ENCODE peak calls at places on chromosomes 1 and 21, in five cellular contexts. G is A549, A is GM12878, C is IMR-90, U is HepG2. Y is an unnamed sample.

GRCh38 chr1:10862743-10863335 is 66.4 kb upstream of the CASZ1 start:
- DNase-seq in C (no peak), G (no peak), A (no peak), U (no peak), Y (no peak)

GRCh38 chr1:110783292-110783918 is 89.5 kb upstream of the CD53 start:
- DNase-seq in C (peak), A (no peak), G (peak), U (peak), Y (peak)

GRCh38 chr1:244662604-244663003 is 9.7 kb downstream of the DESI2 start:
- DNase-seq in G (no peak), A (no peak), U (no peak), C (no peak), Y (no peak)

GRCh38 chr1:4172659-4173599 is 272.9 kb upstream of the C1orf174 start:
- DNase-seq in G (peak), U (peak), C (no peak), A (no peak), Y (peak)

GRCh38 chr21:42356680-42357079 is 5.9 kb upstream of the TFF2 start:
- DNase-seq in G (no peak), A (no peak), U (no peak), C (no peak), Y (no peak)

GRCh38 chr1:107821340-107821739 is 143.6 kb downstream of the VAV3 start:
- DNase-seq in C (no peak), U (no peak), A (no peak), G (no peak), Y (no peak)

GRCh38 chr1:179310721-179311120 is 17.1 kb downstream of the SOAT1 start:
- DNase-seq in G (peak), A (no peak), C (peak), U (no peak), Y (no peak)

GRCh38 chr1:227541129-227541528 is 22.2 kb upstream of the ZNF678 start:
- DNase-seq in G (no peak), C (no peak), U (no peak), A (no peak), Y (no peak)

GRCh38 chr21:38619865-38620513 is 121.7 kb upstream of the ERG start:
- DNase-seq in A (no peak), G (no peak), U (no peak), C (no peak), Y (no peak)

GRCh38 chr1:38045431-38046332 is 911 bp downstream of the POU3F1 start:
- DNase-seq in G (no peak), A (no peak), C (no peak), U (no peak), Y (no peak)

GRCh38 chr1:177591155-177591554 is 378.7 kb downstream of the SEC16B start:
- DNase-seq in G (no peak), C (no peak), U (no peak), A (no peak), Y (no peak)

GRCh38 chr1:199759268-199759724 is 268.2 kb upstream of the NR5A2 start:
- DNase-seq in U (no peak), C (peak), G (peak), A (no peak), Y (peak)

GRCh38 chr1:185311589-185312225 is 5.3 kb downstream of the IVNS1ABP start:
- DNase-seq in A (no peak), G (no peak), U (peak), C (peak), Y (no peak)

GRCh38 chr1:229101011-229101410 is 169.9 kb upstream of the RAB4A start:
- DNase-seq in U (no peak), A (no peak), C (no peak), G (no peak), Y (no peak)

GRCh38 chr1:47646676-47647075 is 208.8 kb downstream of the FOXD2 start:
- DNase-seq in A (no peak), U (no peak), C (no peak), G (no peak), Y (no peak)

GRCh38 chr1:53554592-53555305 is 95.5 kb downstream of the DMRTB1 start:
- DNase-seq in U (no peak), C (no peak), A (no peak), G (no peak), Y (no peak)

GRCh38 chr1:226980122-226980551 is 40.0 kb downstream of the COQ8A start:
- DNase-seq in U (no peak), A (no peak), C (no peak), G (no peak), Y (no peak)

GRCh38 chr1:65606426-65606825 is 186.0 kb downstream of the LEPR start:
- DNase-seq in C (no peak), G (no peak), U (no peak), A (no peak), Y (no peak)

DNA sequence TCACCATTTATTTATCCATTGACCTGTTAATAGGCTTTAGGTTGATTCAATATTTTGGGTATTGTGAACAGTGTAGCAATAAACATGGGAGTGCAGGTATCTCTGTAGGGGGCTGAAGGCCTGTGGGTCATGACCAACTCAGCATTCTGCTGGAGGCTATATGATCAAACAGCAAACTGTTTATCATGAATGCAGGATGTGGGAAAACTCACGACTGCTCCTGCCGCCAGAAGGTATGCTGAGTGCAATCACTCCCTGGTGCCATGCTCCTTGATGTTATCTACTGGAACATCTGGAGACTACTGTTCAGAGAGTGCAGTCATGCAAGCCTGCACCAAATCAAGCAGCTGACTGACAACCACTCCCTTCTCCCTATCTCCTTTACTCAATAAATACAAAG is 275.2 kb downstream of the COL11A1 start:
- DNase-seq in A (no peak), U (no peak), C (no peak), G (no peak), Y (no peak)
- TF ChIP-seq CEBPB in A (no peak), U (no peak), C (no peak), G (no peak), Y (no peak)

DNA sequence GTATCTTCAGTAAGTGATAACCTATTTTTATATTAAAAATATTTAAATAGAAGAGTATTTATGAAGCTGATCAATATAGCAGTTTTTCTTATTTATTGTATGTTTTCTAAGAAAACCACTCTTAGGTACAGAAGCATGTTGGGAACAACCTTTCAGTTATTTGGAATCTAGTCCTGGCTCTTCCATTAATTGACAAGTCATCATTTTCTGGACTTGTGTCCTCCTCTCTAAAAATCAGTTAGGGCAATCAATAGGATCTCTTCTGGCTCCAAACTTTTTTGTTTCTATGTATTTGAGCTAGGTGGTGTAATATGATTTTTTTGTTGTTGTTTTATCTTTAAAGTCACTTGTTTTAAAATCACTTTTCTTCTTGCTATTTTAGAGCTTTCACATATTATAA is 57.0 kb downstream of the ABCD3 start:
- DNase-seq in A (no peak), U (no peak), C (no peak), G (no peak), Y (no peak)
- TF ChIP-seq CEBPB in A (no peak), U (no peak), C (no peak), G (no peak), Y (no peak)

GRCh38 chr1:86714561-86715244 is 10.3 kb downstream of the SH3GLB1 start:
- DNase-seq in A (no peak), G (no peak), U (no peak), C (no peak), Y (no peak)
- TF ChIP-seq CEBPB in A (no peak), G (no peak), U (no peak), C (no peak), Y (no peak)

GRCh38 chr1:8962812-8963669 is 17.4 kb downstream of the CA6 start:
- DNase-seq in A (no peak), G (peak), C (no peak), U (peak), Y (peak)
- TF ChIP-seq CEBPB in A (no peak), G (no peak), C (no peak), U (no peak), Y (no peak)

GRCh38 chr1:49104575-49104974 is 327.9 kb upstream of the BEND5 start:
- DNase-seq in A (no peak), U (no peak), G (no peak), C (no peak), Y (no peak)

GRCh38 chr1:49106438-49106837 is 329.7 kb upstream of the BEND5 start:
- DNase-seq in A (no peak), C (no peak), U (no peak), G (no peak), Y (no peak)

GRCh38 chr1:49098866-49099265 is 322.2 kb upstream of the BEND5 start:
- DNase-seq in A (no peak), C (no peak), U (no peak), G (no peak), Y (no peak)

DNA sequence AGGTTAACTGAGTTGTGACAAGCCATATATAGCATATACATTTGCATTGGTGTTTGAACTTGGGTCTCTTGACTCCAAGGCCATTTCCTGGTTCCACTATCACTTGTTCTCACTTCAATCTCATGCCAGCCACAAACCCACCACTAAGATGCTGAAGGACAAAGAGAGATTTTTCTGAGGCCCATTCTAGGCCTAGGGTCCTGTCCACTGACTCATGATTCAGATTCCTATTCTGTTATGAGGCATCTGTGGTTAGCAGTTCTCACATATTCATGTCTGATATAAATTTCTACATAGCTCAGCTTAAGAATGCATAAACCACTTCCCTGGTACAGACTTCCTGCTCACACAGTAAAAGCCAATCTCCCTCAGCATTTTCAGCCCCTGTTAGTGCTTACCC is 326.1 kb upstream of the BEND5 start:
- DNase-seq in C (no peak), U (no peak), G (no peak), A (no peak), Y (no peak)
- TF ChIP-seq CEBPB in C (no peak), U (no peak), G (no peak), A (no peak), Y (no peak)

DNA sequence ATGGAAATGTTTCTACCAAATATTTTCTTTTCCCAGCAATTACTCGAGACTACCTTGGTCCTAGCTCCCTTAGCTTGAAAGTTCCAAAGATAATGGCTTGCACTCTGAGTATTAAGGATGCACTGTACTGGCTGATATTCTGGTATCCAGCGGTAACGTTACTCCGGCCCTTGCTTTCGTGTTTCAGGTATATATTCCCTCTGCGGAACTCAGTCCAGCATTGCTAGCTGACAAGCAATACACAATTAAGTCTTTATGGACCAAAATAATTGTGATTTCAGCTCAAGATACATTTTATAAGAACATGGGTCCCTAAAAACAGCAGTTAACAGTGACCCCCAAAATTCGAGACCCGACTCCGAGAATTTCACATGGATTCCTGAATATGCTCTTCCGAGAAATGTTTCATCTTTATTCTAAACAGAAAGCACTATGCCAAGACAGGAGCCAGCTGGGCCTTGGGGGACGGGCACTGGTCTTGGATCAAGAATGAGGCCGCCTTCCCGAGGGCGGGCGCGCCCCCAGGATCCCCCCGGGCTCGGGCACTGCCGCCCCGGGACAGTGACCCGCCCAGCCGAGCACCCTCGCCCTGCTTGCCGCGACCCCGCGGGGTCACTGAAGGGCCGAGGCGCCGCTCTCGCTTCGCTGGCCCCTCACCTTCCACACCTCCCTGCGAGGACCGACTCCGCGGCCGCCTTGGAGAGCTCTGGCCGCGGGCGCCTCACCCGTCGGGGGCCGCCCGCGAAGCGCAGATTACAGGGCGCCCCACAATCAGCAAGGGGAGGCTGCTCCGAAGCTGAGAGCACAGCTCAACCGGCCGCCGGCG is 664 bp downstream of the SCYL3 start:
- DNase-seq in G (peak), A (no peak), C (peak), U (no peak), Y (no peak)
- TF ChIP-seq CEBPB in G (no peak), A (no peak), C (no peak), U (no peak), Y (no peak)

DNA sequence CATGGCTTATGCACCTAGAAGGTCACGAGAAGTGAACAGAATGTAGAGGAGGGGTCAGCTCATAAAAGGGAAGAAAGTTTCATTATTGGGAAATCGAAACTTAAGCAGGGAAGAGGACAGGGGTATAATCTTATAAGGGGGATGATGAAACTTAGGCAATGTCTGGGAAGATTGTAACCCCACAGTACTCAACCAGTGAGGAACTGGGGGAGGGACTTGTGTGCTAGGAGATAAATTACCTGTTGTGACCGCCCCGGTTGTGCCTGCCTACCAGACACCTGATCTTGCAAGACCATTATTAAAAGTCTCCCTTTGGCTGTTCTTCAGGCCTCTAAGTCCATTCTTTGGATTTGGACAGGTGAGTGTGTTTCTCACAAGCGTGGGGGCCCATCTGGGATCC is 37.6 kb upstream of the VN1R5 start:
- DNase-seq in C (no peak), G (no peak), U (no peak), A (no peak), Y (no peak)
- TF ChIP-seq CEBPB in C (no peak), G (no peak), U (no peak), A (no peak), Y (no peak)

GRCh38 chr1:194295690-194296089 is 1109.3 kb upstream of the B3GALT2 start:
- DNase-seq in C (peak), A (no peak), U (peak), G (peak), Y (peak)
- TF ChIP-seq CEBPB in C (no peak), A (no peak), U (no peak), G (no peak), Y (no peak)